ENCODE peak calls at places on chromosomes 12 and 14, in four cellular contexts. M is lower lobe of right lung, E is heart left ventricle, S is lung. U is an unnamed sample.

GRCh38 chr14:89206426-89206825 is 210.6 kb downstream of the FOXN3 start:
- DNase-seq in M (no peak), E (no peak), S (no peak), U (no peak)

GRCh38 chr12:18752280-18752920 is 14.5 kb downstream of the CAPZA3 start:
- DNase-seq in M (no peak), E (peak; percentile 68), S (no peak), U (peak; percentile 39)

GRCh38 chr12:76266797-76267196 is 81.4 kb downstream of the BBS10 start:
- DNase-seq in M (peak; percentile 51), E (peak; percentile 82), S (peak; percentile 85), U (peak; percentile 48)

GRCh38 chr14:24051789-24052655 is at the start of gene CARMIL3:
- DNase-seq in M (peak; percentile 85), E (peak; percentile 58), S (peak; percentile 78), U (peak; percentile 52)

GRCh38 chr12:127984386-127985055 is 282.4 kb upstream of the TMEM132C start:
- DNase-seq in M (no peak), E (no peak), S (no peak), U (no peak)

GRCh38 chr14:54450535-54450934 is 9.4 kb upstream of the CNIH1 start:
- DNase-seq in M (peak; percentile 59), E (no peak), S (no peak), U (no peak)

GRCh38 chr14:93566065-93566693 is 135.4 kb downstream of the UNC79 start:
- DNase-seq in M (no peak), E (peak; percentile 27), S (no peak), U (no peak)

GRCh38 chr12:88179436-88180014 is 37.4 kb downstream of the TMTC3 start:
- DNase-seq in M (no peak), E (no peak), S (no peak), U (no peak)

GRCh38 chr12:104473374-104473983 is 16.7 kb downstream of the CHST11 start:
- DNase-seq in M (no peak), E (no peak), S (no peak), U (no peak)

GRCh38 chr12:19021646-19022045 is 107.9 kb upstream of the PLEKHA5 start:
- DNase-seq in M (no peak), E (no peak), S (no peak), U (no peak)

GRCh38 chr14:33542338-33543290 is 408.3 kb downstream of the EGLN3 start:
- DNase-seq in M (no peak), E (no peak), S (no peak), U (no peak)

GRCh38 chr14:61257469-61258057 is 23.6 kb downstream of the TMEM30B start:
- DNase-seq in M (no peak), E (no peak), S (no peak), U (no peak)

GRCh38 chr12:127579446-127579845 is 687.5 kb upstream of the TMEM132C start:
- DNase-seq in M (no peak), E (no peak), S (no peak), U (no peak)

GRCh38 chr12:21527451-21528180 is 1.5 kb downstream of the SPX start:
- DNase-seq in M (peak; percentile 57), E (peak; percentile 78), S (peak; percentile 38), U (peak; percentile 58)

GRCh38 chr12:47941475-47942326 is 21.7 kb upstream of the TMEM106C start:
- DNase-seq in M (no peak), E (no peak), S (no peak), U (no peak)

GRCh38 chr12:3533703-3534386 is 42.8 kb downstream of the PRMT8 start:
- DNase-seq in M (no peak), E (peak; percentile 77), S (peak; percentile 59), U (peak; percentile 59)

GRCh38 chr12:32765906-32766305 is 10.2 kb upstream of the YARS2 start:
- DNase-seq in M (no peak), E (no peak), S (no peak), U (no peak)

GRCh38 chr12:58046281-58046680 is 104.9 kb downstream of the ATP23 start:
- DNase-seq in M (no peak), E (no peak), S (no peak), U (no peak)

GRCh38 chr14:23058654-23059504 is 1.6 kb upstream of the CDH24 start:
- DNase-seq in M (no peak), E (no peak), S (no peak), U (no peak)

GRCh38 chr14:95770777-95771176 is 56.9 kb upstream of the TCL1A start:
- DNase-seq in M (no peak), E (no peak), S (no peak), U (no peak)

GRCh38 chr12:42504049-42504448 is 85.5 kb downstream of the PRICKLE1 start:
- DNase-seq in M (no peak), E (no peak), S (no peak), U (no peak)

GRCh38 chr12:73210574-73211204 is 938.5 kb downstream of the TRHDE start:
- DNase-seq in M (no peak), E (no peak), S (no peak), U (no peak)

GRCh38 chr12:99567072-99567471 is 80.5 kb upstream of the GARIN6 start:
- DNase-seq in M (no peak), E (no peak), S (no peak), U (no peak)

GRCh38 chr12:129161511-129161910 is 308.2 kb downstream of the GLT1D1 start:
- DNase-seq in M (no peak), E (no peak), S (no peak), U (no peak)

GRCh38 chr14:65961004-65961403 is 525.2 kb upstream of the CCDC196 start:
- DNase-seq in M (peak; percentile 60), E (peak; percentile 40), S (peak; percentile 41), U (peak; percentile 20)

GRCh38 chr14:50085570-50086315 is 30.6 kb downstream of the VCPKMT start:
- DNase-seq in M (no peak), E (no peak), S (no peak), U (no peak)

GRCh38 chr14:57346741-57347140 is 43.6 kb upstream of the NAA30 start:
- DNase-seq in M (no peak), E (no peak), S (no peak), U (no peak)

GRCh38 chr14:23025181-23025788 is 9.4 kb downstream of the PSMB5 start:
- DNase-seq in M (no peak), E (no peak), S (no peak), U (no peak)

GRCh38 chr12:109467978-109468676 is 9.0 kb downstream of the KCTD10 start:
- DNase-seq in M (peak; percentile 66), E (no peak), S (no peak), U (no peak)

GRCh38 chr14:64880382-64881121 is 845 bp upstream of the SPTB start:
- DNase-seq in M (peak; percentile 56), E (peak; percentile 59), S (peak; percentile 35), U (peak; percentile 49)

GRCh38 chr14:69090187-69090789 is 62.6 kb downstream of the DCAF5 start:
- DNase-seq in M (no peak), E (no peak), S (no peak), U (no peak)
- H3K27ac ChIP-seq in M (no peak overlapping the region), E (no peak overlapping the region), S (no peak overlapping the region), U (no peak overlapping the region)

GRCh38 chr14:76376001-76376404 is at the start of gene ESRRB:
- DNase-seq in M (no peak), E (no peak), S (no peak), U (no peak)
- H3K4me3 ChIP-seq in M (peak within 1 kb of the TSS; percentile 44), E (peak within 1 kb of the TSS; percentile 47), S (no peak within 1 kb of the TSS), U (peak within 1 kb of the TSS; percentile 54)

GRCh38 chr12:34400423-34400881 is 378.2 kb downstream of the ALG10 start:
- DNase-seq in M (peak; percentile 29), E (peak; percentile 8), S (peak; percentile 16), U (peak; percentile 10)
- H3K9me3 ChIP-seq in M (peaks cover 22% of the 10 kb centered on the region), E (no peaks in the 10 kb centered on the region), S (peaks cover 96% of the 10 kb centered on the region), U (peaks cover 76% of the 10 kb centered on the region)

GRCh38 chr14:31261859-31262739 is 54.5 kb upstream of the HECTD1 start:
- DNase-seq in M (peak; percentile 55), E (no peak), S (peak; percentile 72), U (no peak)
- H3K27ac ChIP-seq in M (peak overlapping the region; percentile 81), E (peak overlapping the region; percentile 53), S (peak overlapping the region; percentile 85), U (peak overlapping the region; percentile 67)

GRCh38 chr12:14258468-14258947 is 107.0 kb upstream of the ATF7IP start:
- DNase-seq in M (no peak), E (no peak), S (peak; percentile 30), U (no peak)

GRCh38 chr12:14256555-14257169 is 108.8 kb upstream of the ATF7IP start:
- DNase-seq in M (peak; percentile 87), E (peak; percentile 81), S (peak; percentile 78), U (peak; percentile 81)

GRCh38 chr12:14259481-14260010 is 105.9 kb upstream of the ATF7IP start:
- DNase-seq in M (no peak), E (no peak), S (no peak), U (no peak)

GRCh38 chr12:14257303-14257733 is 108.2 kb upstream of the ATF7IP start:
- DNase-seq in M (no peak), E (no peak), S (no peak), U (peak; percentile 88)

GRCh38 chr12:14257734-14258467 is 107.6 kb upstream of the ATF7IP start:
- DNase-seq in M (peak; percentile 90), E (peak; percentile 94), S (peak; percentile 95), U (no peak)
- H3K4me3 ChIP-seq in M (peak overlapping the region; percentile 22), E (peak overlapping the region; percentile 13), S (no peak overlapping the region), U (peak overlapping the region; percentile 45)

GRCh38 chr14:101109981-101110728 is 206.6 kb upstream of the RTL1 start:
- DNase-seq in M (no peak), E (no peak), S (peak; percentile 24), U (no peak)
- H3K9me3 ChIP-seq in M (no peaks in the 10 kb centered on the region), E (no peaks in the 10 kb centered on the region), S (peaks cover 5% of the 10 kb centered on the region), U (peaks cover 7% of the 10 kb centered on the region)

U was measured in left ventricle myocardium inferior.